ENCODE peak calls at places on chromosomes 4 and X, in four cellular contexts. T is WTC11, P is HepG2, V is K562. D is an unnamed sample.

GRCh38 chr4:152643153-152644035 is 36.4 kb downstream of the TMEM154 start:
- DNase-seq in P (no peak), V (no peak), T (no peak), D (no peak)

GRCh38 chrX:130030826-130031225 is 48.4 kb downstream of the BCORL1 start:
- DNase-seq in T (no peak), P (no peak), V (no peak), D (no peak)

GRCh38 chr4:124096290-124096689 is 616.2 kb downstream of the ANKRD50 start:
- DNase-seq in P (peak; percentile 26), V (no peak), T (no peak), D (no peak)

GRCh38 chr4:26452565-26453531 is 37.4 kb downstream of the CCKAR start:
- DNase-seq in P (no peak), V (no peak), T (peak; percentile 28), D (peak; percentile 32)

GRCh38 chr4:78922207-78922606 is 17.0 kb downstream of the PAQR3 start:
- DNase-seq in T (no peak), P (no peak), V (no peak), D (no peak)

GRCh38 chrX:39654183-39654925 is 443.4 kb downstream of the BCOR start:
- DNase-seq in P (no peak), T (no peak), V (no peak), D (peak; percentile 39)

GRCh38 chr4:75990129-75990528 is 616 bp downstream of the SDAD1 start:
- DNase-seq in T (no peak), P (peak; percentile 3), V (no peak), D (peak; percentile 22)

GRCh38 chr4:184237612-184238011 is 19.9 kb upstream of the ENPP6 start:
- DNase-seq in P (no peak), V (no peak), T (no peak), D (no peak)

GRCh38 chrX:122816288-122816687 is 367.8 kb upstream of the GRIA3 start:
- DNase-seq in P (no peak), T (no peak), V (no peak), D (no peak)

GRCh38 chrX:38052096-38052495 is 45.7 kb downstream of the SYTL5 start:
- DNase-seq in T (no peak), V (no peak), P (no peak), D (no peak)

GRCh38 chr4:177547985-177548384 is 105.7 kb upstream of the AGA start:
- DNase-seq in P (no peak), T (no peak), V (no peak), D (no peak)

GRCh38 chr4:41349021-41349420 is 92.3 kb downstream of the UCHL1 start:
- DNase-seq in T (no peak), P (no peak), V (no peak), D (no peak)
- TF ChIP-seq FOXJ3 in T (no peak), P (no peak), V (no peak), D (no peak)

DNA sequence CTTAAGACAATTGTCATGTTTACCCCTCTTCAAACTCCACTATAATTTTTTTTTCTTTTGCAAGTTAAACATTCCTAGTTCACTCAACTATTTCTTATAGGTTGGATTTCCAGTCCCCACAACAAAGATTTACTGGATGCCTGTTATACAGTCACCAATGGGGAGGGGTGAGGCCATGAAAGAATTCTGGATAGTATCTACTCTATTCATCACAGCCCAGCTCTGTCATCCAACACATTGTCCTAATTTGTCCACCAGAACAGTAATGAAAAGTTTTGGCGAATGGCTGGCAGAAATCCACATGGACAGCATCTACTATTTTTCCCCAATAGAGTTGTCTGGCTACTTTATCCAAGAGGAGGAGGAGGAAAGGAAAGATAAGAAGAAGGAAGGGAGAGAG is 192.7 kb upstream of the S100G start:
- DNase-seq in T (no peak), V (no peak), P (no peak), D (no peak)
- TF ChIP-seq FOXJ3 in T (no peak), V (no peak), P (no peak), D (no peak)

DNA sequence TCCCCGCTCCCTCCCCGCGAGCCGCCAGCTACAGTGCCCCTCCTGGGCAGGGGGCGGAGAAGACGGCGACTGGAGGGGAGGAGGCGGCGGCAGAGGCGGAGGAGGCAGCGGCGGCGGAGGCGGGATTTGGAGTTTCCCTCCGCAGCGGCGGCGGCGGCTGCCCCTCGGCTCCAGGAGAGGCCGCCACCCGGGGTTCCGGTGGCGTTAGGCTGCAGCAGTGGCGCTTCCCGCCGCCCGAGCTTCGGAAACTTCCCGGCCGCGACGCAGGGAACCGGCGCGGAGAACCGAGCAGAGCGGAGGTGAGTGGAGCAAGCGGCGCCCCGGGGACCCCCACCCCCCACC is 4.7 kb upstream of the DUSP9 start:
- DNase-seq in P (no peak), V (peak; percentile 60), T (peak; percentile 34), D (peak; percentile 75)
- TF ChIP-seq FOXJ3 in P (no peak), V (no peak), T (no peak), D (no peak)

DNA sequence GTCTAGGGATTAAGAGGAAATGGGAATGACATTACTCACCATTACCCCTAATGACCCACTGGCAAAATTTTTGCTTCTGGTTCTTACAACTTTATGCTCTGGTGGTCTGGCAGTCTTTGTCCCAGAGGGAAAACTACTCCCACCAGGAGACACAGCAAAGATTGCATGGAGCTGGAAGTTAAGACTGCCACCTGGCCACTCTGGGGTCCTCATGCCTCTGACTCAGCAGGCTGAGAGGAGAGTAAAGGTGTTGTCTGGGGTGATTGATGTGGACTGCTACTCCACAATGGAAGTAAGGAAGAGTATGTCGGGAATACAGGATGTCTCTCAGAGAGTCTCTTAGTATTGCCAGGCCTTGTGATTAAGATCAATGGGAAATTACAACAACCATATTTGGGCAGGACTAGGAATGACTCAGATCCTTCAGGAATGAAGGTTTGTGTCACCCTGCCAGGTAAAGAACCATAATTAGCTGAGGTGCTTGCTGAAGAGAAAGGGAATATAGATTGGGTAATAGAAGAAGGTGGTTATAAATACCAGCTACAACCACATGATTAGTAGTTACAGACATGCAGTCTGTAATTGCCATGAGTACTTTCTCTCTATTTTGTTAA is 215.5 kb downstream of the GPAT3 start:
- DNase-seq in T (no peak), V (no peak), P (no peak), D (no peak)
- TF ChIP-seq FOXJ3 in T (no peak), V (no peak), P (no peak), D (no peak)

GRCh38 chr4:67131224-67131623 is 414.1 kb downstream of the CENPC start:
- DNase-seq in T (no peak), P (no peak), V (no peak), D (no peak)
- TF ChIP-seq FOXJ3 in T (no peak), P (no peak), V (no peak), D (no peak)

GRCh38 chrX:149312936-149313432 is 192.1 kb downstream of the IDS start:
- DNase-seq in V (no peak), T (no peak), P (no peak), D (no peak)

GRCh38 chrX:149312097-149312496 is 193.0 kb downstream of the IDS start:
- DNase-seq in P (no peak), V (no peak), T (no peak), D (no peak)

DNA sequence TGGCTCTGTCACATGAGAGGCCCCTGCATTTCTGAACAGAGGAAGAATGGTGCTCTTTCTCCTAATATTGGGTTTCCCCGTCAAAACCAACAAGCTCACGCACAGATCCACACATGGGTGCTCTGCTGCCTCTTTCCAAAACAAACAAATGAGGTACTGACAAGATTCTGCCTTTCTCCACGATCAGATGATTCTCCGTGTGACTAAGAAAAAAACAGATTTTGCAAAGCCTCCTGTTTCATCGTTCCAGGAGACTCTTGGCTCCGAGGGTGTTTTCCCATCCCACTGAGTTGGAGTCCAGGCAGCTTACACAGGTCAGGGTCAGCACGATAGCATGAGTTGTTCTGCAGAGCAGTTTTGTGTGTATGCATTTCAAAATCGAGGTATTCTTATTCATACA is 191.1 kb downstream of the IDS start:
- DNase-seq in V (no peak), T (no peak), P (no peak), D (no peak)
- TF ChIP-seq FOXJ3 in V (no peak), T (no peak), P (no peak), D (no peak)

DNA sequence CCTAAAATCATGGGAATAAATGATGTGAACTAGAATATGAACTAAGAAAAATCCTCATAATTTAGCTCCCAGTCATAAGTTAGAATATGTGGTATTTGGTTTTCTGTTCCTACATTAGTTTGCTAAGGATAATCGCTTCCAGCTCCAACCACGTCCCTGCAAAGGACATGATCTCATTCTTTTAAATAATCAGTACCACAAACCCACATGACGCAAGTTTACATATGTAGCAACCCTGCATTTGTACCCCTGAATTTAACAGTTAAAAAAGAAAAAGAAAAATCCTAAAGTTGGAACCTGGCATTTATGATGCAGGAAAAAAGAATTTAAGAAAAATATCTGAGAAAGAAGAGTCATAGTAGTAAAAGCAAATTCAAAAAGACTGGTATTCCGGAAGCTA is 13.3 kb downstream of the UBA6 start:
- DNase-seq in T (no peak), V (no peak), P (no peak), D (no peak)
- TF ChIP-seq FOXJ3 in T (no peak), V (no peak), P (no peak), D (no peak)

GRCh38 chr4:144667500-144667899 is 21.5 kb downstream of the HHIP start:
- DNase-seq in P (no peak), V (no peak), T (no peak), D (no peak)

GRCh38 chr4:144663852-144664488 is 18.0 kb downstream of the HHIP start:
- DNase-seq in V (no peak), P (no peak), T (no peak), D (no peak)

GRCh38 chr4:144670776-144671175 is 24.8 kb downstream of the HHIP start:
- DNase-seq in T (no peak), V (no peak), P (no peak), D (no peak)

DNA sequence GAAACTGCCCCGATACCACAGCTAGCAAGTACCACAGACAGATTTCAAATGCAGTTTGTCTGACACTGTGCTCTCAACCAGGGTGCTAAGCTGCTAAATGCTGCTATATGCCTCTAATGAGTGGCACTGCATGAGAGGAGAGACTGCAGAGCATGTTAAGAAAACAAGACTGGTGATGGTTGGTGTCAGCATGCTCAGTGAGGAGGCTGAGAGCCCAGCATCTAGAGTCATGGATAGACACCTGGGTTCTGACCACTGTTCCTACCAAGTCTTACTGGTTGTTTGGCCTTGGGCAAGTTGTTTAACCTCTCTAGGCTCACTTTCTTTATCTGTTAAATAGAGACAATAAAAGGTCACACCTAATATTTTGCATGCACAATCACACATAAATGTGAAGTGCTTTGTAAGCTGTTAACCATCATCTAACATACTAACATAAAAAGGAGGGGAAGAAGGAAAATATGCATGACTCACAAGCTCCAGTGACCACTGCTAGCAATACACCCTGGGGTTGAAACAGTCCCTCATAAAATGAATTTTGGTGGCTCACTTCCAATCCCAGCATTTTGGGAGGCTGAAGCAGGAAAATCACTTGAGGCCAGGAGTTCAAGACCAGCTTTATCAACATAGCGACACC is 20.7 kb downstream of the HHIP start:
- DNase-seq in T (no peak), V (no peak), P (no peak), D (no peak)
- TF ChIP-seq FOXJ3 in T (no peak), V (no peak), P (no peak), D (no peak)

DNA sequence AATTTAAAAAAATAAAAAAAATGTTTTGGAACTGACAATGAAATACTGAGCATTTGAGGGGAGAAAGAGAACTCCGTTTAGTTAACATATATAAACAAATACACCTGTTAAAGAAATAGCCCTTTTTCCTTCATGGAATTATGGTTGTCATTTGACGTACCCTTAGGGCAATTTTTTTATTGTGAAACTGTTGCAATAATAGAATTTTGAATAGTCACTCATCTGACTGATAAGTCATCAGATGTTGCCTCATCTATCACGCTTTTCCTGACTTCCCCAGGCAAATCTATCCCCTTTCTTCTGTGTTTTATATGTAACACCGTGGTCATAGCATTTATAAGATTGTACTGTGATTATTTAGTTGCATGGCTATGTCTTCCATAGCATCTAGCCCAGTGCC is 69.0 kb upstream of the HDAC8 start:
- DNase-seq in T (no peak), V (no peak), P (no peak), D (no peak)
- TF ChIP-seq FOXJ3 in T (no peak), V (no peak), P (no peak), D (no peak)